ENCODE peak calls at places on chromosomes 7 and 10, in six cellular contexts. E is endothelial cell of umbilical vein, C is stomach, U is fibroblast of lung, M is tibial artery, P is PC-9. B is an unnamed sample.

GRCh38 chr7:108418941-108419340 is 37.3 kb downstream of the NRCAM start:
- DNase-seq in E (peak; percentile 85), C (no peak), U (no peak), M (no peak), P (no peak), B (no peak)

GRCh38 chr7:105990726-105991465 is 27.8 kb downstream of the CDHR3 start:
- DNase-seq in E (no peak), C (no peak), U (peak; percentile 2), M (peak; percentile 3), P (no peak), B (no peak)

GRCh38 chr7:92988051-92988450 is 129.7 kb downstream of the SAMD9 start:
- DNase-seq in E (peak; percentile 57), C (no peak), U (peak; percentile 64), M (no peak), P (peak; percentile 5), B (no peak)

GRCh38 chr7:125253454-125254182 is 324.0 kb upstream of the POT1 start:
- DNase-seq in E (no peak), C (no peak), U (peak; percentile 3), M (no peak), P (no peak), B (no peak)

GRCh38 chr7:128920913-128921582 is 10.5 kb upstream of the KCP start:
- DNase-seq in E (no peak), C (peak; percentile 24), U (no peak), M (peak; percentile 62), P (peak; percentile 23), B (no peak)

GRCh38 chr7:106050002-106050742 is 61.9 kb downstream of the SYPL1 start:
- DNase-seq in E (no peak), C (no peak), U (peak; percentile 40), M (no peak), P (peak; percentile 32), B (no peak)

GRCh38 chr7:134834689-134835462 is 55.4 kb downstream of the CALD1 start:
- DNase-seq in E (peak; percentile 79), C (no peak), U (peak; percentile 85), M (peak; percentile 77), P (no peak), B (no peak)

GRCh38 chr7:157494506-157495176 is 157.8 kb downstream of the DNAJB6 start:
- DNase-seq in E (no peak), C (peak; percentile 20), U (no peak), M (no peak), P (no peak), B (peak; percentile 59)

GRCh38 chr10:80700252-80700651 is 162.6 kb downstream of the SH2D4B start:
- DNase-seq in E (no peak), C (no peak), U (no peak), M (no peak), P (no peak), B (no peak)

GRCh38 chr7:154484406-154484805 is 432.2 kb downstream of the DPP6 start:
- DNase-seq in E (no peak), C (no peak), U (no peak), M (no peak), P (no peak), B (no peak)

GRCh38 chr10:26372513-26373354 is 65.4 kb upstream of the APBB1IP start:
- DNase-seq in E (no peak), C (no peak), U (no peak), M (no peak), P (no peak), B (no peak)

GRCh38 chr10:125441151-125441550 is 241.8 kb downstream of the TEX36 start:
- DNase-seq in E (no peak), C (no peak), U (peak; percentile 3), M (no peak), P (no peak), B (no peak)

GRCh38 chr10:102450124-102450373 is 1.3 kb downstream of the C10orf95 start:
- DNase-seq in E (no peak), C (no peak), U (no peak), M (no peak), P (no peak), B (no peak)

GRCh38 chr10:1591045-1591444 is 146.3 kb downstream of the ADARB2 start:
- DNase-seq in E (no peak), C (no peak), U (no peak), M (no peak), P (no peak), B (no peak)

GRCh38 chr10:27247037-27247436 is 6.4 kb upstream of the ACBD5 start:
- DNase-seq in E (no peak), C (no peak), U (no peak), M (no peak), P (no peak), B (no peak)

GRCh38 chr10:54940418-54940817 is 139.4 kb upstream of the PCDH15 start:
- DNase-seq in E (peak; percentile 26), C (no peak), U (no peak), M (no peak), P (no peak), B (no peak)

GRCh38 chr7:44307301-44307900 is 18.0 kb downstream of the CAMK2B start:
- DNase-seq in E (peak; percentile 44), C (peak; percentile 25), U (peak; percentile 39), M (peak; percentile 62), P (peak; percentile 74), B (peak; percentile 43)

GRCh38 chr7:94301024-94301588 is 93.6 kb upstream of the COL1A2 start:
- DNase-seq in E (peak; percentile 93), C (peak; percentile 31), U (peak; percentile 99), M (peak; percentile 92), P (peak; percentile 87), B (no peak)

GRCh38 chr10:131337656-131338055 is 26.1 kb upstream of the TCERG1L start:
- DNase-seq in E (no peak), C (no peak), U (no peak), M (no peak), P (no peak), B (no peak)

GRCh38 chr10:77010430-77010829 is 627.2 kb downstream of the KCNMA1 start:
- DNase-seq in E (no peak), C (no peak), U (no peak), M (no peak), P (no peak), B (no peak)

GRCh38 chr7:142790565-142790964 is 19.8 kb downstream of the PRSS2 start:
- DNase-seq in E (no peak), C (no peak), U (peak; percentile 27), M (no peak), P (no peak), B (no peak)

GRCh38 chr7:151045262-151045661 is 3.1 kb upstream of the ASIC3 start:
- DNase-seq in E (no peak), C (no peak), U (no peak), M (no peak), P (no peak), B (no peak)

GRCh38 chr10:80537705-80538480 is at the start of gene SH2D4B:
- DNase-seq in E (no peak), C (no peak), U (no peak), M (peak; percentile 33), P (no peak), B (no peak)

GRCh38 chr7:5414876-5415275 is 8.8 kb downstream of the TNRC18 start:
- DNase-seq in E (no peak), C (no peak), U (peak; percentile 46), M (no peak), P (no peak), B (no peak)

GRCh38 chr10:86295351-86295750 is 71.2 kb downstream of the GRID1 start:
- DNase-seq in E (no peak), C (peak; percentile 13), U (no peak), M (peak; percentile 24), P (no peak), B (no peak)

GRCh38 chr7:37796134-37796775 is 52.1 kb upstream of the NME8 start:
- DNase-seq in E (no peak), C (no peak), U (no peak), M (no peak), P (no peak), B (no peak)

GRCh38 chr10:73413528-73414229 is at the start of gene ANXA7:
- DNase-seq in E (peak; percentile 88), C (peak; percentile 97), U (peak; percentile 81), M (peak; percentile 96), P (peak; percentile 95), B (peak; percentile 98)
- TF ChIP-seq CTCF in E (no peak), C (peak; percentile 17), U (peak; percentile 22), M (peak; percentile 44), P (no peak), B (peak; percentile 51)

GRCh38 chr7:27608776-27609495 is 53.7 kb downstream of the HIBADH start:
- DNase-seq in E (peak; percentile 29), C (no peak), U (peak; percentile 75), M (no peak), P (no peak), B (no peak)

GRCh38 chr7:27605283-27605682 is 57.4 kb downstream of the HIBADH start:
- DNase-seq in E (no peak), C (no peak), U (no peak), M (no peak), P (no peak), B (no peak)

GRCh38 chr7:27607210-27607606 is 55.5 kb downstream of the HIBADH start:
- DNase-seq in E (peak; percentile 18), C (no peak), U (no peak), M (no peak), P (no peak), B (no peak)

GRCh38 chr7:27605689-27606269 is 56.9 kb downstream of the HIBADH start:
- DNase-seq in E (peak; percentile 63), C (no peak), U (peak; percentile 39), M (no peak), P (no peak), B (no peak)

DNA sequence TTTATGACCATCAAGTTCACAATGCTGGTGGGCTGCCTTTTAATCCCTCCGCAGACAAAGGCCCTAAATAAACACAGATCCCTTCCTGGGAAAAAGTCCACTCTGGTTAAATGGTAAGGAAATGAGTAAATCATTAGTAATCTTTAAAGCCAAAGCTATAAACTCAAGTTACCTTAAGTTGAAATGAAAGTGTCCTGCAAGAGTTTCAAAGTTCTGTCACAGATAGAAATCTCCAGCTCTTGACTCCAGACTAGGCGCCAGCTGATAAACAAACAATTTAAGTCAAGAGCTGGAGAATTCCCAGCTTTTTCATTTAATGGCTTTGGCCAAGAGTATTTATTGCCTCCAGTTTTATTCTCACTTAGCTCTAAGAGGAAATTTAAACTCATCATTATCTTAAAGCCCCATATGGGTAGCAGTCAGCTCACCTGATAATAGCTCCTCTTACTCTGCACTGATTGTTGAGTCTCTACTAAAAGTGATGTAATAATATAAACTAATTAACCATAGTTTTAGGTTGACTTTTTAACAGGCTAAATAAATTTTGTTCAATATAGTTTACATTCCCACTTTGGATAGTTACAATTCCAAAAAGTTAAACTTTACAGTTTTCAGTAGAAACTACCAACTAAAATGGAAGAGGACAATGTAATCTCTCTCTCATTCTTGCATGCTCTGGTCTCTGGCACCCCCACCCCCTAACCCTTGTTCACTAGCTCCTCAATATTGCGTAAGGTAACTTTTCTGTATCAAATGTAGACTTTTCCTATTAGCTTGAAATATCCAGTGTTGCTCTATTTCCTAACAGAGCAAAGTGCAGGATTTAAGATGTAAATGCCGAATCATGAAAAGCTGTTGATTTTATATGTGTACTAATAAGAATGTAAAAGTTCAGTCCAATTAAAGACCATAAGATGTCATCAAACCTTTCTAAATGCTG is 56.1 kb downstream of the HIBADH start:
- DNase-seq in E (peak; percentile 89), C (no peak), U (peak; percentile 86), M (no peak), P (no peak), B (no peak)
- H3K4me3 ChIP-seq in E (no peak overlapping the region), C (no peak overlapping the region), U (no peak overlapping the region), M (no peak overlapping the region), P (no peak overlapping the region), B (no peak overlapping the region)

GRCh38 chr7:141674702-141675101 is 27.3 kb downstream of the DENND11 start:
- DNase-seq in E (no peak), C (no peak), U (peak; percentile 21), M (no peak), P (peak; percentile 20), B (no peak)
- H3K4me1 ChIP-seq in E (peaks cover 32% of the 10 kb centered on the region), C (no peaks in the 10 kb centered on the region), U (no peaks in the 10 kb centered on the region), M (no peaks in the 10 kb centered on the region), P (no peaks in the 10 kb centered on the region), B (peaks cover 4% of the 10 kb centered on the region)

GRCh38 chr10:88838766-88839165 is 12.9 kb downstream of the ANKRD22 start:
- DNase-seq in E (no peak), C (no peak), U (no peak), M (no peak), P (no peak), B (no peak)
- TF ChIP-seq CTCF in E (no peak), C (no peak), U (no peak), M (no peak), P (no peak), B (no peak)

B was measured in upper lobe of right lung.